ENCODE peak calls at places on chromosomes 2 and 18, in eight cellular contexts. One of them, this sample, is unnamed.

GRCh38 chr2:20157606-20157970 is 67.3 kb downstream of the SDC1 start:
- DNase-seq in T-helper 2 cell: no peak
- DNase-seq in B cell: no peak
- DNase-seq in GM12891: no peak
- DNase-seq in aorta: no peak
- DNase-seq in HS-27A: no peak
- DNase-seq in WTC11: no peak
- DNase-seq in A549: no peak
- DNase-seq in this sample: no peak

GRCh38 chr18:76343938-76344569 is 151.0 kb downstream of the ZNF516 start:
- DNase-seq in aorta: no peak
- DNase-seq in T-helper 2 cell: no peak
- DNase-seq in A549: no peak
- DNase-seq in B cell: no peak
- DNase-seq in GM12891: no peak
- DNase-seq in WTC11: no peak
- DNase-seq in HS-27A: no peak
- DNase-seq in this sample: no peak

GRCh38 chr2:45120546-45120945 is 111.3 kb upstream of the SIX2 start:
- DNase-seq in A549: no peak
- DNase-seq in aorta: no peak
- DNase-seq in WTC11: no peak
- DNase-seq in T-helper 2 cell: no peak
- DNase-seq in HS-27A: no peak
- DNase-seq in B cell: peak
- DNase-seq in GM12891: no peak
- DNase-seq in this sample: no peak

GRCh38 chr2:11938196-11938595 is 191.8 kb downstream of the LPIN1 start:
- DNase-seq in GM12891: no peak
- DNase-seq in aorta: no peak
- DNase-seq in B cell: no peak
- DNase-seq in WTC11: no peak
- DNase-seq in HS-27A: no peak
- DNase-seq in T-helper 2 cell: no peak
- DNase-seq in A549: no peak
- DNase-seq in this sample: no peak

GRCh38 chr18:75408554-75409506 is 18.7 kb downstream of the SMIM21 start:
- DNase-seq in aorta: no peak
- DNase-seq in WTC11: no peak
- DNase-seq in A549: peak
- DNase-seq in B cell: no peak
- DNase-seq in T-helper 2 cell: peak
- DNase-seq in GM12891: no peak
- DNase-seq in HS-27A: peak
- DNase-seq in this sample: peak

GRCh38 chr2:27353762-27354596 is 2.6 kb downstream of the GTF3C2 start:
- DNase-seq in aorta: no peak
- DNase-seq in T-helper 2 cell: no peak
- DNase-seq in WTC11: no peak
- DNase-seq in A549: no peak
- DNase-seq in HS-27A: peak
- DNase-seq in GM12891: no peak
- DNase-seq in B cell: no peak
- DNase-seq in this sample: no peak

GRCh38 chr2:128599700-128600099 is 281.0 kb upstream of the HS6ST1 start:
- DNase-seq in T-helper 2 cell: no peak
- DNase-seq in B cell: no peak
- DNase-seq in GM12891: no peak
- DNase-seq in HS-27A: no peak
- DNase-seq in WTC11: no peak
- DNase-seq in aorta: no peak
- DNase-seq in A549: no peak
- DNase-seq in this sample: no peak

GRCh38 chr2:240170883-240171282 is 30.4 kb upstream of the OTOS start:
- DNase-seq in GM12891: no peak
- DNase-seq in WTC11: no peak
- DNase-seq in A549: no peak
- DNase-seq in B cell: no peak
- DNase-seq in aorta: peak
- DNase-seq in HS-27A: no peak
- DNase-seq in T-helper 2 cell: no peak
- DNase-seq in this sample: no peak

GRCh38 chr2:235264512-235264911 is 229.3 kb upstream of the AGAP1 start:
- DNase-seq in HS-27A: no peak
- DNase-seq in A549: no peak
- DNase-seq in aorta: no peak
- DNase-seq in B cell: no peak
- DNase-seq in WTC11: no peak
- DNase-seq in T-helper 2 cell: no peak
- DNase-seq in GM12891: no peak
- DNase-seq in this sample: no peak

GRCh38 chr18:13264986-13265900 is 46.7 kb downstream of the LDLRAD4 start:
- DNase-seq in HS-27A: no peak
- DNase-seq in T-helper 2 cell: no peak
- DNase-seq in A549: no peak
- DNase-seq in WTC11: no peak
- DNase-seq in aorta: no peak
- DNase-seq in GM12891: no peak
- DNase-seq in B cell: no peak
- DNase-seq in this sample: no peak

GRCh38 chr2:110114007-110114591 is 1.5 kb downstream of the MALL start:
- DNase-seq in A549: peak
- DNase-seq in HS-27A: no peak
- DNase-seq in WTC11: no peak
- DNase-seq in T-helper 2 cell: no peak
- DNase-seq in GM12891: no peak
- DNase-seq in B cell: no peak
- DNase-seq in aorta: no peak
- DNase-seq in this sample: no peak

GRCh38 chr2:231563378-231563961 is 29.2 kb upstream of the TEX44 start:
- DNase-seq in A549: peak
- DNase-seq in B cell: no peak
- DNase-seq in WTC11: peak
- DNase-seq in T-helper 2 cell: peak
- DNase-seq in GM12891: peak
- DNase-seq in HS-27A: no peak
- DNase-seq in aorta: peak
- DNase-seq in this sample: peak

GRCh38 chr2:29218071-29218470 is 102.9 kb downstream of the CLIP4 start:
- DNase-seq in GM12891: no peak
- DNase-seq in T-helper 2 cell: no peak
- DNase-seq in HS-27A: no peak
- DNase-seq in B cell: no peak
- DNase-seq in WTC11: no peak
- DNase-seq in A549: no peak
- DNase-seq in aorta: no peak
- DNase-seq in this sample: no peak

GRCh38 chr18:58870621-58871020 is 5.9 kb downstream of the ZNF532 start:
- DNase-seq in A549: no peak
- DNase-seq in aorta: no peak
- DNase-seq in WTC11: no peak
- DNase-seq in GM12891: no peak
- DNase-seq in T-helper 2 cell: no peak
- DNase-seq in HS-27A: no peak
- DNase-seq in B cell: no peak
- DNase-seq in this sample: no peak

GRCh38 chr2:230184727-230185578 is 34.8 kb downstream of the SP110 start:
- DNase-seq in GM12891: no peak
- DNase-seq in HS-27A: no peak
- DNase-seq in T-helper 2 cell: no peak
- DNase-seq in aorta: no peak
- DNase-seq in B cell: no peak
- DNase-seq in WTC11: no peak
- DNase-seq in A549: no peak
- DNase-seq in this sample: no peak

GRCh38 chr18:75162467-75162866 is 46.5 kb downstream of the PTGR3 start:
- DNase-seq in A549: no peak
- DNase-seq in GM12891: no peak
- DNase-seq in HS-27A: no peak
- DNase-seq in aorta: no peak
- DNase-seq in WTC11: no peak
- DNase-seq in T-helper 2 cell: no peak
- DNase-seq in B cell: no peak
- DNase-seq in this sample: no peak

GRCh38 chr2:116117845-116118244 is 1675.4 kb downstream of the DPP10 start:
- DNase-seq in T-helper 2 cell: no peak
- DNase-seq in GM12891: no peak
- DNase-seq in WTC11: no peak
- DNase-seq in aorta: no peak
- DNase-seq in HS-27A: no peak
- DNase-seq in B cell: no peak
- DNase-seq in A549: no peak
- DNase-seq in this sample: no peak

GRCh38 chr18:13620818-13621445 is 105.4 kb downstream of the FAM210A start:
- DNase-seq in B cell: no peak
- DNase-seq in A549: no peak
- DNase-seq in GM12891: no peak
- DNase-seq in T-helper 2 cell: no peak
- DNase-seq in WTC11: no peak
- DNase-seq in HS-27A: no peak
- DNase-seq in aorta: no peak
- DNase-seq in this sample: no peak

GRCh38 chr2:143145056-143145455 is 15.8 kb downstream of the ARHGAP15 start:
- DNase-seq in B cell: no peak
- DNase-seq in aorta: no peak
- DNase-seq in A549: no peak
- DNase-seq in WTC11: no peak
- DNase-seq in HS-27A: no peak
- DNase-seq in T-helper 2 cell: no peak
- DNase-seq in GM12891: no peak
- DNase-seq in this sample: no peak

GRCh38 chr2:231387904-231388724 is 7.4 kb upstream of the B3GNT7 start:
- DNase-seq in A549: no peak
- DNase-seq in B cell: no peak
- DNase-seq in WTC11: peak
- DNase-seq in T-helper 2 cell: no peak
- DNase-seq in aorta: peak
- DNase-seq in GM12891: no peak
- DNase-seq in HS-27A: no peak
- DNase-seq in this sample: no peak

GRCh38 chr18:35998967-35999366 is 26.5 kb downstream of the RMP24 start:
- DNase-seq in GM12891: no peak
- DNase-seq in WTC11: no peak
- DNase-seq in A549: no peak
- DNase-seq in T-helper 2 cell: no peak
- DNase-seq in HS-27A: no peak
- DNase-seq in aorta: no peak
- DNase-seq in B cell: no peak
- DNase-seq in this sample: no peak

GRCh38 chr18:4468515-4468914 is 13.4 kb upstream of the DLGAP1 start:
- DNase-seq in A549: no peak
- DNase-seq in HS-27A: no peak
- DNase-seq in aorta: no peak
- DNase-seq in GM12891: no peak
- DNase-seq in WTC11: no peak
- DNase-seq in B cell: no peak
- DNase-seq in T-helper 2 cell: no peak
- DNase-seq in this sample: no peak

GRCh38 chr2:239026711-239027430 is 179.0 kb downstream of the TWIST2 start:
- DNase-seq in GM12891: no peak
- DNase-seq in aorta: no peak
- DNase-seq in T-helper 2 cell: no peak
- DNase-seq in B cell: no peak
- DNase-seq in WTC11: peak
- DNase-seq in A549: no peak
- DNase-seq in HS-27A: no peak
- DNase-seq in this sample: no peak